ENCODE peak calls at places on chromosomes 12 and 14, in seven cellular contexts. One of them, this sample, is unnamed.
A peak's percentile ranks its signal among the peaks of the same experiment; 100 is the strongest.

GRCh38 chr14:31752867-31753661 is 191.9 kb downstream of the NUBPL start:
- DNase-seq in SW480: no peak
- DNase-seq in A549: no peak
- DNase-seq in H7: no peak
- DNase-seq in activated T-helper 1 cell treated with anti-CD3 and anti-CD28 coated beads, Interleukin-2, amount 50 U/mL, for 16 hours: no peak
- DNase-seq in ureter: no peak
- DNase-seq in NCI-H1436 treated with DMSO at 0.1 percent for 48 hours: no peak
- DNase-seq in this sample: no peak

GRCh38 chr14:104770851-104771272 is 17.9 kb downstream of the SIVA1 start:
- DNase-seq in NCI-H1436 treated with DMSO at 0.1 percent for 48 hours: no peak
- DNase-seq in H7: no peak
- DNase-seq in activated T-helper 1 cell treated with anti-CD3 and anti-CD28 coated beads, Interleukin-2, amount 50 U/mL, for 16 hours: no peak
- DNase-seq in A549: peak; percentile 52
- DNase-seq in ureter: no peak
- DNase-seq in SW480: no peak
- DNase-seq in this sample: peak; percentile 16

GRCh38 chr12:49641748-49642369 is 18.5 kb downstream of the PRPF40B start:
- DNase-seq in activated T-helper 1 cell treated with anti-CD3 and anti-CD28 coated beads, Interleukin-2, amount 50 U/mL, for 16 hours: no peak
- DNase-seq in ureter: no peak
- DNase-seq in A549: no peak
- DNase-seq in H7: no peak
- DNase-seq in NCI-H1436 treated with DMSO at 0.1 percent for 48 hours: no peak
- DNase-seq in SW480: no peak
- DNase-seq in this sample: no peak

GRCh38 chr14:76829650-76830421 is 3.6 kb downstream of the LRRC74A start:
- DNase-seq in NCI-H1436 treated with DMSO at 0.1 percent for 48 hours: no peak
- DNase-seq in H7: peak; percentile 46
- DNase-seq in A549: no peak
- DNase-seq in activated T-helper 1 cell treated with anti-CD3 and anti-CD28 coated beads, Interleukin-2, amount 50 U/mL, for 16 hours: no peak
- DNase-seq in ureter: no peak
- DNase-seq in SW480: peak; percentile 36
- DNase-seq in this sample: no peak

GRCh38 chr14:96421236-96421635 is 29.3 kb downstream of the AK7 start:
- DNase-seq in ureter: no peak
- DNase-seq in A549: no peak
- DNase-seq in SW480: no peak
- DNase-seq in NCI-H1436 treated with DMSO at 0.1 percent for 48 hours: no peak
- DNase-seq in activated T-helper 1 cell treated with anti-CD3 and anti-CD28 coated beads, Interleukin-2, amount 50 U/mL, for 16 hours: no peak
- DNase-seq in H7: no peak
- DNase-seq in this sample: no peak

GRCh38 chr12:113236539-113237354 is 15.5 kb downstream of the TPCN1 start:
- DNase-seq in NCI-H1436 treated with DMSO at 0.1 percent for 48 hours: no peak
- DNase-seq in A549: no peak
- DNase-seq in activated T-helper 1 cell treated with anti-CD3 and anti-CD28 coated beads, Interleukin-2, amount 50 U/mL, for 16 hours: no peak
- DNase-seq in ureter: no peak
- DNase-seq in SW480: no peak
- DNase-seq in H7: no peak
- DNase-seq in this sample: no peak

GRCh38 chr14:75831971-75832370 is 149.8 kb downstream of the TGFB3 start:
- DNase-seq in NCI-H1436 treated with DMSO at 0.1 percent for 48 hours: no peak
- DNase-seq in activated T-helper 1 cell treated with anti-CD3 and anti-CD28 coated beads, Interleukin-2, amount 50 U/mL, for 16 hours: no peak
- DNase-seq in H7: no peak
- DNase-seq in SW480: peak; percentile 38
- DNase-seq in ureter: peak; percentile 50
- DNase-seq in A549: peak; percentile 31
- DNase-seq in this sample: peak; percentile 40

GRCh38 chr12:63905523-63905922 is 61.0 kb downstream of the SRGAP1 start:
- DNase-seq in SW480: no peak
- DNase-seq in A549: peak; percentile 33
- DNase-seq in H7: no peak
- DNase-seq in activated T-helper 1 cell treated with anti-CD3 and anti-CD28 coated beads, Interleukin-2, amount 50 U/mL, for 16 hours: no peak
- DNase-seq in NCI-H1436 treated with DMSO at 0.1 percent for 48 hours: no peak
- DNase-seq in ureter: no peak
- DNase-seq in this sample: peak; percentile 58

GRCh38 chr14:51639668-51640316 is 11.9 kb upstream of the FRMD6 start:
- DNase-seq in SW480: no peak
- DNase-seq in NCI-H1436 treated with DMSO at 0.1 percent for 48 hours: no peak
- DNase-seq in ureter: no peak
- DNase-seq in H7: no peak
- DNase-seq in activated T-helper 1 cell treated with anti-CD3 and anti-CD28 coated beads, Interleukin-2, amount 50 U/mL, for 16 hours: no peak
- DNase-seq in A549: no peak
- DNase-seq in this sample: no peak

GRCh38 chr12:5171701-5172100 is 128.0 kb downstream of the KCNA5 start:
- DNase-seq in H7: peak; percentile 77
- DNase-seq in ureter: no peak
- DNase-seq in SW480: peak; percentile 78
- DNase-seq in A549: peak; percentile 48
- DNase-seq in NCI-H1436 treated with DMSO at 0.1 percent for 48 hours: no peak
- DNase-seq in activated T-helper 1 cell treated with anti-CD3 and anti-CD28 coated beads, Interleukin-2, amount 50 U/mL, for 16 hours: no peak
- DNase-seq in this sample: no peak

GRCh38 chr14:76877871-76878270 is 51.7 kb downstream of the LRRC74A start:
- DNase-seq in H7: no peak
- DNase-seq in ureter: no peak
- DNase-seq in NCI-H1436 treated with DMSO at 0.1 percent for 48 hours: no peak
- DNase-seq in SW480: no peak
- DNase-seq in A549: no peak
- DNase-seq in activated T-helper 1 cell treated with anti-CD3 and anti-CD28 coated beads, Interleukin-2, amount 50 U/mL, for 16 hours: no peak
- DNase-seq in this sample: no peak

GRCh38 chr14:94282991-94283723 is 9.9 kb downstream of the SERPINA10 start:
- DNase-seq in SW480: no peak
- DNase-seq in H7: no peak
- DNase-seq in activated T-helper 1 cell treated with anti-CD3 and anti-CD28 coated beads, Interleukin-2, amount 50 U/mL, for 16 hours: no peak
- DNase-seq in NCI-H1436 treated with DMSO at 0.1 percent for 48 hours: no peak
- DNase-seq in ureter: no peak
- DNase-seq in A549: no peak
- DNase-seq in this sample: no peak

GRCh38 chr14:60732840-60733483 is 1.6 kb upstream of the MNAT1 start:
- DNase-seq in SW480: no peak
- DNase-seq in activated T-helper 1 cell treated with anti-CD3 and anti-CD28 coated beads, Interleukin-2, amount 50 U/mL, for 16 hours: no peak
- DNase-seq in A549: peak; percentile 12
- DNase-seq in H7: no peak
- DNase-seq in NCI-H1436 treated with DMSO at 0.1 percent for 48 hours: no peak
- DNase-seq in ureter: no peak
- DNase-seq in this sample: no peak

GRCh38 chr12:131747276-131747675 is 36.4 kb downstream of the SFSWAP start:
- DNase-seq in A549: no peak
- DNase-seq in ureter: no peak
- DNase-seq in H7: no peak
- DNase-seq in activated T-helper 1 cell treated with anti-CD3 and anti-CD28 coated beads, Interleukin-2, amount 50 U/mL, for 16 hours: no peak
- DNase-seq in NCI-H1436 treated with DMSO at 0.1 percent for 48 hours: no peak
- DNase-seq in SW480: no peak
- DNase-seq in this sample: no peak

GRCh38 chr12:92299344-92299743 is 153.7 kb upstream of the BTG1 start:
- DNase-seq in ureter: no peak
- DNase-seq in activated T-helper 1 cell treated with anti-CD3 and anti-CD28 coated beads, Interleukin-2, amount 50 U/mL, for 16 hours: no peak
- DNase-seq in A549: no peak
- DNase-seq in H7: no peak
- DNase-seq in NCI-H1436 treated with DMSO at 0.1 percent for 48 hours: no peak
- DNase-seq in SW480: no peak
- DNase-seq in this sample: no peak

GRCh38 chr14:101397206-101397605 is 164.1 kb upstream of the DIO3 start:
- DNase-seq in A549: no peak
- DNase-seq in H7: no peak
- DNase-seq in SW480: no peak
- DNase-seq in NCI-H1436 treated with DMSO at 0.1 percent for 48 hours: no peak
- DNase-seq in ureter: no peak
- DNase-seq in activated T-helper 1 cell treated with anti-CD3 and anti-CD28 coated beads, Interleukin-2, amount 50 U/mL, for 16 hours: no peak
- DNase-seq in this sample: no peak

GRCh38 chr12:47824198-47824597 is 4.5 kb upstream of the HDAC7 start:
- DNase-seq in A549: no peak
- DNase-seq in SW480: peak; percentile 29
- DNase-seq in ureter: no peak
- DNase-seq in NCI-H1436 treated with DMSO at 0.1 percent for 48 hours: no peak
- DNase-seq in H7: no peak
- DNase-seq in activated T-helper 1 cell treated with anti-CD3 and anti-CD28 coated beads, Interleukin-2, amount 50 U/mL, for 16 hours: no peak
- DNase-seq in this sample: no peak

GRCh38 chr12:4960030-4960429 is 50.3 kb downstream of the KCNA1 start:
- DNase-seq in H7: peak; percentile 64
- DNase-seq in A549: peak; percentile 17
- DNase-seq in ureter: no peak
- DNase-seq in SW480: no peak
- DNase-seq in activated T-helper 1 cell treated with anti-CD3 and anti-CD28 coated beads, Interleukin-2, amount 50 U/mL, for 16 hours: no peak
- DNase-seq in NCI-H1436 treated with DMSO at 0.1 percent for 48 hours: no peak
- DNase-seq in this sample: no peak

GRCh38 chr12:123726962-123727361 is 14.8 kb downstream of the ATP6V0A2 start:
- DNase-seq in NCI-H1436 treated with DMSO at 0.1 percent for 48 hours: no peak
- DNase-seq in activated T-helper 1 cell treated with anti-CD3 and anti-CD28 coated beads, Interleukin-2, amount 50 U/mL, for 16 hours: no peak
- DNase-seq in SW480: no peak
- DNase-seq in ureter: no peak
- DNase-seq in H7: no peak
- DNase-seq in A549: no peak
- DNase-seq in this sample: no peak

GRCh38 chr12:25644964-25645363 is 91.9 kb upstream of the LMNTD1 start:
- DNase-seq in H7: no peak
- DNase-seq in ureter: no peak
- DNase-seq in A549: no peak
- DNase-seq in activated T-helper 1 cell treated with anti-CD3 and anti-CD28 coated beads, Interleukin-2, amount 50 U/mL, for 16 hours: no peak
- DNase-seq in SW480: no peak
- DNase-seq in NCI-H1436 treated with DMSO at 0.1 percent for 48 hours: no peak
- DNase-seq in this sample: no peak

GRCh38 chr12:87870493-87870892 is 158.7 kb downstream of the C12orf50 start:
- DNase-seq in ureter: no peak
- DNase-seq in NCI-H1436 treated with DMSO at 0.1 percent for 48 hours: no peak
- DNase-seq in SW480: no peak
- DNase-seq in activated T-helper 1 cell treated with anti-CD3 and anti-CD28 coated beads, Interleukin-2, amount 50 U/mL, for 16 hours: no peak
- DNase-seq in H7: no peak
- DNase-seq in A549: no peak
- DNase-seq in this sample: no peak

GRCh38 chr14:77000340-77001235 is 27.9 kb downstream of the IRF2BPL start:
- DNase-seq in SW480: no peak
- DNase-seq in H7: peak; percentile 67
- DNase-seq in A549: no peak
- DNase-seq in ureter: no peak
- DNase-seq in activated T-helper 1 cell treated with anti-CD3 and anti-CD28 coated beads, Interleukin-2, amount 50 U/mL, for 16 hours: no peak
- DNase-seq in NCI-H1436 treated with DMSO at 0.1 percent for 48 hours: peak; percentile 41
- DNase-seq in this sample: no peak

GRCh38 chr12:85951823-85952222 is 77.7 kb downstream of the NTS start:
- DNase-seq in ureter: no peak
- DNase-seq in SW480: peak; percentile 26
- DNase-seq in NCI-H1436 treated with DMSO at 0.1 percent for 48 hours: no peak
- DNase-seq in H7: no peak
- DNase-seq in A549: peak; percentile 42
- DNase-seq in activated T-helper 1 cell treated with anti-CD3 and anti-CD28 coated beads, Interleukin-2, amount 50 U/mL, for 16 hours: no peak
- DNase-seq in this sample: no peak

GRCh38 chr12:29589271-29589670 is 91.8 kb upstream of the OVCH1 start:
- DNase-seq in ureter: no peak
- DNase-seq in activated T-helper 1 cell treated with anti-CD3 and anti-CD28 coated beads, Interleukin-2, amount 50 U/mL, for 16 hours: no peak
- DNase-seq in SW480: no peak
- DNase-seq in A549: no peak
- DNase-seq in NCI-H1436 treated with DMSO at 0.1 percent for 48 hours: no peak
- DNase-seq in H7: no peak
- DNase-seq in this sample: no peak

GRCh38 chr12:30965613-30965985 is 39.1 kb downstream of the TSPAN11 start:
- DNase-seq in H7: peak; percentile 80
- DNase-seq in activated T-helper 1 cell treated with anti-CD3 and anti-CD28 coated beads, Interleukin-2, amount 50 U/mL, for 16 hours: no peak
- DNase-seq in NCI-H1436 treated with DMSO at 0.1 percent for 48 hours: no peak
- DNase-seq in SW480: peak; percentile 34
- DNase-seq in ureter: no peak
- DNase-seq in A549: peak; percentile 41
- DNase-seq in this sample: peak; percentile 30

GRCh38 chr14:52950410-52950897 is 396 bp downstream of the FERMT2 start:
- DNase-seq in NCI-H1436 treated with DMSO at 0.1 percent for 48 hours: no peak
- DNase-seq in ureter: peak; percentile 63
- DNase-seq in activated T-helper 1 cell treated with anti-CD3 and anti-CD28 coated beads, Interleukin-2, amount 50 U/mL, for 16 hours: no peak
- DNase-seq in A549: peak; percentile 55
- DNase-seq in SW480: peak; percentile 55
- DNase-seq in H7: peak; percentile 83
- DNase-seq in this sample: peak; percentile 40

GRCh38 chr12:71780207-71780822 is 25.7 kb downstream of the RAB21 start:
- DNase-seq in H7: peak; percentile 29
- DNase-seq in SW480: peak; percentile 17
- DNase-seq in NCI-H1436 treated with DMSO at 0.1 percent for 48 hours: no peak
- DNase-seq in activated T-helper 1 cell treated with anti-CD3 and anti-CD28 coated beads, Interleukin-2, amount 50 U/mL, for 16 hours: peak; percentile 10
- DNase-seq in ureter: no peak
- DNase-seq in A549: peak; percentile 49
- DNase-seq in this sample: peak; percentile 12

GRCh38 chr14:105315211-105315721 is 718 bp downstream of the PACS2 start:
- DNase-seq in A549: peak; percentile 35
- DNase-seq in NCI-H1436 treated with DMSO at 0.1 percent for 48 hours: no peak
- DNase-seq in H7: peak; percentile 87
- DNase-seq in activated T-helper 1 cell treated with anti-CD3 and anti-CD28 coated beads, Interleukin-2, amount 50 U/mL, for 16 hours: peak; percentile 28
- DNase-seq in SW480: peak; percentile 66
- DNase-seq in ureter: no peak
- DNase-seq in this sample: no peak

GRCh38 chr12:112686373-112686772 is 105.2 kb upstream of the RPH3A start:
- DNase-seq in H7: no peak
- DNase-seq in SW480: no peak
- DNase-seq in activated T-helper 1 cell treated with anti-CD3 and anti-CD28 coated beads, Interleukin-2, amount 50 U/mL, for 16 hours: no peak
- DNase-seq in NCI-H1436 treated with DMSO at 0.1 percent for 48 hours: no peak
- DNase-seq in ureter: no peak
- DNase-seq in A549: peak; percentile 48
- DNase-seq in this sample: peak; percentile 3

GRCh38 chr14:31043379-31043778 is 17.2 kb upstream of the STRN3 start:
- DNase-seq in ureter: no peak
- DNase-seq in activated T-helper 1 cell treated with anti-CD3 and anti-CD28 coated beads, Interleukin-2, amount 50 U/mL, for 16 hours: no peak
- DNase-seq in A549: no peak
- DNase-seq in NCI-H1436 treated with DMSO at 0.1 percent for 48 hours: no peak
- DNase-seq in H7: no peak
- DNase-seq in SW480: no peak
- DNase-seq in this sample: peak; percentile 16

GRCh38 chr14:60114881-60115280 is 23.2 kb downstream of the PCNX4 start:
- DNase-seq in A549: no peak
- DNase-seq in NCI-H1436 treated with DMSO at 0.1 percent for 48 hours: no peak
- DNase-seq in activated T-helper 1 cell treated with anti-CD3 and anti-CD28 coated beads, Interleukin-2, amount 50 U/mL, for 16 hours: no peak
- DNase-seq in H7: no peak
- DNase-seq in ureter: no peak
- DNase-seq in SW480: no peak
- DNase-seq in this sample: no peak

GRCh38 chr12:29148958-29149690 is at the start of gene FAR2:
- DNase-seq in SW480: peak; percentile 26
- DNase-seq in activated T-helper 1 cell treated with anti-CD3 and anti-CD28 coated beads, Interleukin-2, amount 50 U/mL, for 16 hours: peak; percentile 21
- DNase-seq in H7: peak; percentile 86
- DNase-seq in NCI-H1436 treated with DMSO at 0.1 percent for 48 hours: no peak
- DNase-seq in A549: peak; percentile 3
- DNase-seq in ureter: no peak
- DNase-seq in this sample: peak; percentile 4